ENCODE peak calls at places on chromosomes 11 and 22, in seven cellular contexts. N is A673, T is NCI-H524 treated with DMSO at 0.1 percent for 48 hours, G is gastrocnemius medialis, K is AG08395, Y is activated gamma-delta T cell treated with Interleukin-2 at 50 U/mL for 16 hours, M is NCI-H1930. Q is an unnamed sample.
A peak's percentile ranks its signal among the peaks of the same experiment; 100 is the strongest.

GRCh38 chr11:10294289-10294953 is 402 bp upstream of the SBF2 start:
- DNase-seq in K (peak; percentile 59), M (no peak), Y (no peak), T (no peak), N (peak; percentile 71), G (peak; percentile 46), Q (peak; percentile 67)

GRCh38 chr11:111913997-111914396 is 1.5 kb downstream of the HSPB2 start:
- DNase-seq in G (peak; percentile 49), K (peak; percentile 85), N (peak; percentile 68), Y (no peak), T (no peak), M (no peak), Q (no peak)

GRCh38 chr22:26406118-26406517 is 22.9 kb upstream of the ASPHD2 start:
- DNase-seq in T (no peak), N (no peak), Y (no peak), K (no peak), G (no peak), M (no peak), Q (no peak)

GRCh38 chr22:27358096-27358870 is 443.3 kb downstream of the MN1 start:
- DNase-seq in N (no peak), M (peak; percentile 92), K (no peak), Y (no peak), G (no peak), T (no peak), Q (no peak)

GRCh38 chr22:26887456-26887855 is 230.1 kb downstream of the MIAT start:
- DNase-seq in T (no peak), M (no peak), Y (no peak), G (no peak), K (peak; percentile 84), N (peak; percentile 65), Q (peak; percentile 63)

GRCh38 chr11:66142370-66143263 is 72.5 kb downstream of the PACS1 start:
- DNase-seq in N (no peak), G (no peak), K (peak; percentile 40), T (no peak), Y (no peak), M (no peak), Q (no peak)

GRCh38 chr11:36945384-36945783 is 347.3 kb upstream of the RAG2 start:
- DNase-seq in M (no peak), G (no peak), Y (no peak), T (no peak), N (peak; percentile 89), K (no peak), Q (no peak)

GRCh38 chr11:119779195-119780071 is 50.4 kb upstream of the NECTIN1 start:
- DNase-seq in Y (no peak), G (no peak), M (no peak), K (no peak), N (no peak), T (no peak), Q (no peak)

GRCh38 chr11:13859986-13860385 is 102.5 kb upstream of the SPON1 start:
- DNase-seq in M (no peak), T (no peak), G (no peak), K (no peak), Y (peak; percentile 32), N (no peak), Q (no peak)

GRCh38 chr11:60935676-60936442 is 11.6 kb downstream of the TMEM132A start:
- DNase-seq in N (no peak), K (no peak), T (no peak), Y (no peak), G (no peak), M (no peak), Q (no peak)

GRCh38 chr11:80782135-80782885 is 1341.5 kb upstream of the TENM4 start:
- DNase-seq in T (peak; percentile 32), Y (no peak), K (no peak), M (no peak), N (peak; percentile 71), G (no peak), Q (no peak)

GRCh38 chr11:102144357-102145342 is 34.4 kb downstream of the YAP1 start:
- DNase-seq in K (peak; percentile 9), G (peak; percentile 76), T (no peak), N (peak; percentile 53), Y (no peak), M (no peak), Q (peak; percentile 78)

GRCh38 chr22:25786165-25786564 is 44.2 kb downstream of the MYO18B start:
- DNase-seq in G (no peak), M (no peak), K (no peak), T (no peak), Y (no peak), N (no peak), Q (no peak)

GRCh38 chr11:45252134-45252856 is 33.8 kb downstream of the SYT13 start:
- DNase-seq in N (peak; percentile 67), Y (no peak), K (peak; percentile 84), T (no peak), G (peak; percentile 53), M (no peak), Q (no peak)

GRCh38 chr11:107859459-107860239 is 1.1 kb upstream of the SLC35F2 start:
- DNase-seq in K (peak; percentile 35), M (peak; percentile 18), N (peak; percentile 67), Y (peak; percentile 8), T (peak; percentile 54), G (peak; percentile 30), Q (no peak)

GRCh38 chr22:42933783-42934144 is 76.7 kb upstream of the ARFGAP3 start:
- DNase-seq in T (no peak), G (no peak), Y (no peak), N (no peak), M (no peak), K (peak; percentile 90), Q (peak; percentile 94)

GRCh38 chr11:62689421-62690183 is at the start of gene LRRN4CL:
- DNase-seq in M (no peak), T (no peak), K (peak; percentile 98), Y (no peak), G (peak; percentile 87), N (peak; percentile 72), Q (peak; percentile 93)

GRCh38 chr11:61025819-61026120 is 54.3 kb downstream of the CD6 start:
- DNase-seq in N (no peak), M (no peak), Y (no peak), G (no peak), K (no peak), T (no peak), Q (no peak)

GRCh38 chr11:61580292-61580888 is 486 bp downstream of the SYT7 start:
- DNase-seq in M (no peak), G (no peak), T (no peak), N (no peak), Y (no peak), K (no peak), Q (no peak)

GRCh38 chr11:59857444-59858434 is 8.5 kb downstream of the TCN1 start:
- DNase-seq in K (no peak), M (no peak), N (peak; percentile 72), Y (peak; percentile 4), G (no peak), T (no peak), Q (no peak)

GRCh38 chr11:61058583-61059259 is 43.6 kb upstream of the CD5 start:
- DNase-seq in T (no peak), K (no peak), N (no peak), M (no peak), G (no peak), Y (no peak), Q (no peak)

GRCh38 chr11:61176446-61176845 is 15.2 kb upstream of the VPS37C start:
- DNase-seq in T (no peak), K (no peak), N (no peak), G (no peak), Y (no peak), M (no peak), Q (no peak)

GRCh38 chr22:31093090-31093850 is 12.2 kb downstream of the SMTN start:
- DNase-seq in T (no peak), K (no peak), N (no peak), M (no peak), G (peak; percentile 93), Y (no peak), Q (no peak)

GRCh38 chr11:101127699-101128570 is 1.7 kb downstream of the PGR start:
- DNase-seq in M (peak; percentile 39), Y (no peak), N (peak; percentile 19), K (no peak), T (no peak), G (no peak), Q (no peak)

GRCh38 chr11:14443642-14444041 is 56.0 kb downstream of the COPB1 start:
- DNase-seq in Y (no peak), T (no peak), G (no peak), M (no peak), N (peak; percentile 9), K (peak; percentile 38), Q (no peak)

Q was measured in fibroblast of the conjunctiva.